ENCODE peak calls at places on chromosome X, in seven cellular contexts. One of them, this sample, is unnamed.

GRCh38 chrX:25275159-25275558 is 259.4 kb upstream of the ARX start:
- DNase-seq in PC-3: peak; percentile 1
- DNase-seq in IMR-90: no peak
- DNase-seq in CD8-positive, alpha-beta T cell: no peak
- DNase-seq in tibial nerve: no peak
- DNase-seq in lung: no peak
- DNase-seq in hepatocyte: no peak
- DNase-seq in this sample: no peak

GRCh38 chrX:37685452-37686347 is at the start of gene XK:
- DNase-seq in PC-3: peak; percentile 55
- DNase-seq in IMR-90: no peak
- DNase-seq in CD8-positive, alpha-beta T cell: peak; percentile 10
- DNase-seq in tibial nerve: no peak
- DNase-seq in lung: peak; percentile 44
- DNase-seq in hepatocyte: peak; percentile 49
- DNase-seq in this sample: peak; percentile 5

GRCh38 chrX:74242050-74242449 is 61.9 kb upstream of the ZCCHC13 start:
- DNase-seq in PC-3: peak; percentile 3
- DNase-seq in IMR-90: peak; percentile 76
- DNase-seq in CD8-positive, alpha-beta T cell: no peak
- DNase-seq in tibial nerve: no peak
- DNase-seq in lung: no peak
- DNase-seq in hepatocyte: no peak
- DNase-seq in this sample: no peak

GRCh38 chrX:39850630-39851152 is 247.1 kb downstream of the BCOR start:
- DNase-seq in PC-3: no peak
- DNase-seq in IMR-90: peak; percentile 69
- DNase-seq in CD8-positive, alpha-beta T cell: peak; percentile 30
- DNase-seq in tibial nerve: no peak
- DNase-seq in lung: no peak
- DNase-seq in hepatocyte: peak; percentile 50
- DNase-seq in this sample: peak; percentile 28

GRCh38 chrX:110241816-110242215 is 76.1 kb downstream of the AMMECR1 start:
- DNase-seq in PC-3: peak; percentile 57
- DNase-seq in IMR-90: peak; percentile 33
- DNase-seq in CD8-positive, alpha-beta T cell: no peak
- DNase-seq in tibial nerve: no peak
- DNase-seq in lung: no peak
- DNase-seq in hepatocyte: no peak
- DNase-seq in this sample: peak; percentile 2

GRCh38 chrX:21972046-21972445 is 31.5 kb downstream of the SMS start:
- DNase-seq in PC-3: no peak
- DNase-seq in IMR-90: no peak
- DNase-seq in CD8-positive, alpha-beta T cell: no peak
- DNase-seq in tibial nerve: no peak
- DNase-seq in lung: no peak
- DNase-seq in hepatocyte: no peak
- DNase-seq in this sample: no peak

GRCh38 chrX:152989292-152989658 is 4.6 kb downstream of the PNMA5 start:
- DNase-seq in PC-3: no peak
- DNase-seq in IMR-90: peak; percentile 1
- DNase-seq in CD8-positive, alpha-beta T cell: no peak
- DNase-seq in tibial nerve: no peak
- DNase-seq in lung: no peak
- DNase-seq in hepatocyte: no peak
- DNase-seq in this sample: no peak

GRCh38 chrX:12007881-12008280 is 130.4 kb upstream of the FRMPD4 start:
- DNase-seq in PC-3: peak; percentile 85
- DNase-seq in IMR-90: peak; percentile 84
- DNase-seq in CD8-positive, alpha-beta T cell: no peak
- DNase-seq in tibial nerve: no peak
- DNase-seq in lung: no peak
- DNase-seq in hepatocyte: no peak
- DNase-seq in this sample: peak; percentile 76

GRCh38 chrX:47581731-47582647 is at the start of gene TIMP1:
- DNase-seq in PC-3: peak; percentile 94
- DNase-seq in IMR-90: peak; percentile 93
- DNase-seq in CD8-positive, alpha-beta T cell: peak; percentile 79
- DNase-seq in tibial nerve: peak; percentile 79
- DNase-seq in lung: peak; percentile 86
- DNase-seq in hepatocyte: peak; percentile 92
- DNase-seq in this sample: peak; percentile 94

GRCh38 chrX:18721683-18722499 is 14.4 kb downstream of the PPEF1 start:
- DNase-seq in PC-3: no peak
- DNase-seq in IMR-90: no peak
- DNase-seq in CD8-positive, alpha-beta T cell: no peak
- DNase-seq in tibial nerve: no peak
- DNase-seq in lung: no peak
- DNase-seq in hepatocyte: no peak
- DNase-seq in this sample: no peak

GRCh38 chrX:18725316-18725943 is 18.0 kb downstream of the PPEF1 start:
- DNase-seq in PC-3: no peak
- DNase-seq in IMR-90: no peak
- DNase-seq in CD8-positive, alpha-beta T cell: no peak
- DNase-seq in tibial nerve: no peak
- DNase-seq in lung: no peak
- DNase-seq in hepatocyte: no peak
- DNase-seq in this sample: no peak

GRCh38 chrX:18719852-18720251 is 12.4 kb downstream of the PPEF1 start:
- DNase-seq in PC-3: no peak
- DNase-seq in IMR-90: no peak
- DNase-seq in CD8-positive, alpha-beta T cell: no peak
- DNase-seq in tibial nerve: no peak
- DNase-seq in lung: no peak
- DNase-seq in hepatocyte: no peak
- DNase-seq in this sample: no peak

DNA sequence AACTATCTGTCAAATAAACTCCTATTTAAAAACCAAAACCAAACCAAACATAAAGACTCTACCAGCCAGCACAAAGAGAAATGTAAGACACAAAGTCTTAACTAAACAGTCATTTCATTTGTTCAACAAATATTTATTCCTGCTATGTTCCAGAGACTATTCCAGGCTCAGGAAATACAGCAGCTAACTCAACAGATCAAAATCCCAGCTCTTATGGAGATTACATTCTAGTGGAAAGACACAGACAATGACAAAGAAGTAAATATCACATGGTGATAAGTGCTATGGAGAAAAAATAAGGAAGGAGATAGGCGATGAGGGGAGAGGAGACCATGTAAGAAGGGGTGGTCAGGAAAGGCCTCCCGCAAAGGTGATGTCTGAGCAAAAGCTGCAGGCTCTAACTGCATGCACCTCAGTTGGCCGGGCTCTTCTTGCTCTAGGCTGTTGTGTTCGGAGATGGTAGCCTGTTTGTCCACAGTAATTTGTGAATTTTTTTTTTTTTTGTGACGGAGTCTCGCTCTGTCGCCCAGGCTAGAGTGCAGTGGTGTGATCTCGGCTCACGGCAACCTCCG is 15.1 kb downstream of the PPEF1 start:
- DNase-seq in PC-3: no peak
- DNase-seq in IMR-90: no peak
- DNase-seq in CD8-positive, alpha-beta T cell: no peak
- DNase-seq in tibial nerve: no peak
- DNase-seq in lung: no peak
- DNase-seq in hepatocyte: no peak
- DNase-seq in this sample: no peak
- TF ChIP-seq CTCF in PC-3: no peak
- TF ChIP-seq CTCF in IMR-90: no peak
- TF ChIP-seq CTCF in CD8-positive, alpha-beta T cell: no peak
- TF ChIP-seq CTCF in tibial nerve: no peak
- TF ChIP-seq CTCF in lung: no peak
- TF ChIP-seq CTCF in hepatocyte: no peak
- TF ChIP-seq CTCF in this sample: no peak

GRCh38 chrX:66677430-66677829 is 38.6 kb upstream of the EDA2R start:
- DNase-seq in PC-3: no peak
- DNase-seq in IMR-90: peak; percentile 12
- DNase-seq in CD8-positive, alpha-beta T cell: no peak
- DNase-seq in tibial nerve: no peak
- DNase-seq in lung: no peak
- DNase-seq in hepatocyte: no peak
- DNase-seq in this sample: peak; percentile 55

GRCh38 chrX:66674506-66674905 is 35.6 kb upstream of the EDA2R start:
- DNase-seq in PC-3: no peak
- DNase-seq in IMR-90: no peak
- DNase-seq in CD8-positive, alpha-beta T cell: no peak
- DNase-seq in tibial nerve: no peak
- DNase-seq in lung: no peak
- DNase-seq in hepatocyte: no peak
- DNase-seq in this sample: no peak

GRCh38 chrX:66676413-66676812 is 37.5 kb upstream of the EDA2R start:
- DNase-seq in PC-3: no peak
- DNase-seq in IMR-90: peak; percentile 27
- DNase-seq in CD8-positive, alpha-beta T cell: no peak
- DNase-seq in tibial nerve: no peak
- DNase-seq in lung: no peak
- DNase-seq in hepatocyte: no peak
- DNase-seq in this sample: peak; percentile 1

GRCh38 chrX:66675541-66675940 is 36.7 kb upstream of the EDA2R start:
- DNase-seq in PC-3: no peak
- DNase-seq in IMR-90: no peak
- DNase-seq in CD8-positive, alpha-beta T cell: no peak
- DNase-seq in tibial nerve: no peak
- DNase-seq in lung: no peak
- DNase-seq in hepatocyte: no peak
- DNase-seq in this sample: no peak

DNA sequence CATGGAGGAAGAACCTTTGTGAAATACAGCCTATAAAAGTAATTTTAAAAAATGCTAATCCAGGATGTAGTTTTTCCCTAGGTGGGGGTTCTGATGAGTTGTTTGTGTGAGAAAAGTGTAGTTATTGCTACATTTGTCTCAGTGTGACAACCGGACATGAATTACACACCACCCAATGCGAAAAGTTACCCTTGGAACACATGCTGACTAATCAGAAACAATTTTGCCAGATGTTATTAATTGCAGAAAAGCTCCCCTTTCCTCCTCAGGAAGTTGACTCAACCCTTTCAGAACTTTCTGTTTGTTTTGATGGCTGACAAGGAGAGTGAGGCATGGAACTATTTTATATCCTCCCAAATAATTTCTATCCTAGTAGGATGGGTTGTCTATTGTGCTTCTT is 38.1 kb upstream of the EDA2R start:
- DNase-seq in PC-3: no peak
- DNase-seq in IMR-90: peak; percentile 69
- DNase-seq in CD8-positive, alpha-beta T cell: no peak
- DNase-seq in tibial nerve: no peak
- DNase-seq in lung: no peak
- DNase-seq in hepatocyte: no peak
- DNase-seq in this sample: peak; percentile 65
- H3K27ac ChIP-seq in PC-3: no peak overlapping the region
- H3K27ac ChIP-seq in IMR-90: no peak overlapping the region
- H3K27ac ChIP-seq in CD8-positive, alpha-beta T cell: no peak overlapping the region
- H3K27ac ChIP-seq in tibial nerve: no peak overlapping the region
- H3K27ac ChIP-seq in lung: no peak overlapping the region
- H3K27ac ChIP-seq in hepatocyte: no peak overlapping the region
- H3K27ac ChIP-seq in this sample: peak overlapping the region; percentile 88

GRCh38 chrX:41406211-41406610 is 40.9 kb upstream of the NYX start:
- DNase-seq in PC-3: peak; percentile 47
- DNase-seq in IMR-90: peak; percentile 18
- DNase-seq in CD8-positive, alpha-beta T cell: no peak
- DNase-seq in tibial nerve: no peak
- DNase-seq in lung: no peak
- DNase-seq in hepatocyte: no peak
- DNase-seq in this sample: no peak

GRCh38 chrX:41407816-41408215 is 39.3 kb upstream of the NYX start:
- DNase-seq in PC-3: no peak
- DNase-seq in IMR-90: no peak
- DNase-seq in CD8-positive, alpha-beta T cell: no peak
- DNase-seq in tibial nerve: no peak
- DNase-seq in lung: no peak
- DNase-seq in hepatocyte: no peak
- DNase-seq in this sample: no peak

GRCh38 chrX:41405551-41405950 is 41.6 kb upstream of the NYX start:
- DNase-seq in PC-3: no peak
- DNase-seq in IMR-90: no peak
- DNase-seq in CD8-positive, alpha-beta T cell: no peak
- DNase-seq in tibial nerve: no peak
- DNase-seq in lung: no peak
- DNase-seq in hepatocyte: no peak
- DNase-seq in this sample: no peak

GRCh38 chrX:41409006-41409405 is 38.1 kb upstream of the NYX start:
- DNase-seq in PC-3: no peak
- DNase-seq in IMR-90: no peak
- DNase-seq in CD8-positive, alpha-beta T cell: no peak
- DNase-seq in tibial nerve: no peak
- DNase-seq in lung: no peak
- DNase-seq in hepatocyte: no peak
- DNase-seq in this sample: no peak

GRCh38 chrX:41408576-41408975 is 38.6 kb upstream of the NYX start:
- DNase-seq in PC-3: no peak
- DNase-seq in IMR-90: no peak
- DNase-seq in CD8-positive, alpha-beta T cell: no peak
- DNase-seq in tibial nerve: no peak
- DNase-seq in lung: no peak
- DNase-seq in hepatocyte: no peak
- DNase-seq in this sample: no peak
- H3K36me3 ChIP-seq in PC-3: no peaks in the 10 kb centered on the region
- H3K36me3 ChIP-seq in IMR-90: no peaks in the 10 kb centered on the region
- H3K36me3 ChIP-seq in CD8-positive, alpha-beta T cell: no peaks in the 10 kb centered on the region
- H3K36me3 ChIP-seq in tibial nerve: no peaks in the 10 kb centered on the region
- H3K36me3 ChIP-seq in lung: no peaks in the 10 kb centered on the region
- H3K36me3 ChIP-seq in hepatocyte: no peaks in the 10 kb centered on the region
- H3K36me3 ChIP-seq in this sample: no peaks in the 10 kb centered on the region

GRCh38 chrX:1743105-1743504 is 128.2 kb downstream of the ASMT start:
- DNase-seq in PC-3: no peak
- DNase-seq in IMR-90: no peak
- DNase-seq in CD8-positive, alpha-beta T cell: no peak
- DNase-seq in tibial nerve: no peak
- DNase-seq in lung: no peak
- DNase-seq in hepatocyte: no peak
- DNase-seq in this sample: no peak

GRCh38 chrX:1750267-1750666 is 135.4 kb downstream of the ASMT start:
- DNase-seq in PC-3: no peak
- DNase-seq in IMR-90: no peak
- DNase-seq in CD8-positive, alpha-beta T cell: no peak
- DNase-seq in tibial nerve: no peak
- DNase-seq in lung: no peak
- DNase-seq in hepatocyte: no peak
- DNase-seq in this sample: no peak

GRCh38 chrX:1749499-1749898 is 134.6 kb downstream of the ASMT start:
- DNase-seq in PC-3: no peak
- DNase-seq in IMR-90: no peak
- DNase-seq in CD8-positive, alpha-beta T cell: no peak
- DNase-seq in tibial nerve: no peak
- DNase-seq in lung: no peak
- DNase-seq in hepatocyte: no peak
- DNase-seq in this sample: no peak

GRCh38 chrX:1751781-1752180 is 136.9 kb downstream of the ASMT start:
- DNase-seq in PC-3: no peak
- DNase-seq in IMR-90: no peak
- DNase-seq in CD8-positive, alpha-beta T cell: no peak
- DNase-seq in tibial nerve: no peak
- DNase-seq in lung: no peak
- DNase-seq in hepatocyte: no peak
- DNase-seq in this sample: no peak

DNA sequence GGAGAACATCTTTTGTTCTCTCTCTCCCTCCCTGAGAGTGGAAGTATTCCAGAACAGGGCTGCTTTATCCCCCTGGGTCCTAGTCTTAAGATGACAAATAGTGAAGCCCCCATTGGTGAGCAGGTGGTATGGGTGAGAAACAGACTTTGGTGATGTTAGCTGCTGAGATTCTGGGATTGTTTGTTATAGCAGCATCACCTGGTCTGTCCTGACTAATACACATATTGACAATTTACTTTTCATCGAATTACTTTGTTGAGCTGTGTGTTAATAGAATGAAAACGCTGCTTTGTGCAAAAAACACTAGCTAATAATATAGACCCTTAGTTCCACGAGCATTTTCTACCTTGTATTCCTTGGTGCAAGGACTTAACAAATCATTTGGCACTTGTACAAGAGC is 133.5 kb downstream of the ASMT start:
- DNase-seq in PC-3: no peak
- DNase-seq in IMR-90: no peak
- DNase-seq in CD8-positive, alpha-beta T cell: no peak
- DNase-seq in tibial nerve: no peak
- DNase-seq in lung: no peak
- DNase-seq in hepatocyte: no peak
- DNase-seq in this sample: no peak
- TF ChIP-seq CTCF in PC-3: no peak
- TF ChIP-seq CTCF in IMR-90: no peak
- TF ChIP-seq CTCF in CD8-positive, alpha-beta T cell: no peak
- TF ChIP-seq CTCF in tibial nerve: no peak
- TF ChIP-seq CTCF in lung: no peak
- TF ChIP-seq CTCF in hepatocyte: no peak
- TF ChIP-seq CTCF in this sample: no peak

This sample was measured in brain microvascular endothelial cell.